ENCODE peak calls at places on chromosomes 1 and 21, in four cellular contexts. T is kidney tubule cell; J is activated CD8-positive, alpha-beta memory T cell treated with anti-CD3 and anti-CD28 coated beads for 48 hours; V is adrenal gland. R is an unnamed sample.

GRCh38 chr1:8903410-8903809 is 24.9 kb upstream of the ENO1 start:
- DNase-seq in V (no peak), J (no peak), T (no peak), R (no peak)

GRCh38 chr1:53608676-53609075 is 130.3 kb downstream of the GLIS1 start:
- DNase-seq in V (no peak), J (no peak), T (no peak), R (no peak)

GRCh38 chr1:44040856-44041255 is 9.6 kb upstream of the SLC6A9 start:
- DNase-seq in T (peak), J (no peak), V (no peak), R (no peak)

GRCh38 chr1:112877741-112878140 is 78.3 kb downstream of the SLC16A1 start:
- DNase-seq in J (no peak), V (no peak), T (no peak), R (no peak)

GRCh38 chr1:225483818-225484656 is 56.2 kb upstream of the LBR start:
- DNase-seq in J (no peak), V (peak), T (no peak), R (no peak)

GRCh38 chr1:39269791-39270342 is 65.4 kb downstream of the MACF1 start:
- DNase-seq in T (no peak), V (peak), J (no peak), R (no peak)

GRCh38 chr1:217315346-217315745 is 315.5 kb downstream of the GPATCH2 start:
- DNase-seq in T (peak), V (no peak), J (no peak), R (no peak)

GRCh38 chr1:108327534-108328462 is 83.9 kb upstream of the NBPF4 start:
- DNase-seq in J (no peak), V (no peak), T (peak), R (no peak)

GRCh38 chr21:42652527-42653491 is 612 bp upstream of the PDE9A start:
- DNase-seq in T (peak), J (no peak), V (peak), R (peak)

GRCh38 chr1:236502579-236502971 is 21.2 kb upstream of the LGALS8 start:
- DNase-seq in V (no peak), T (peak), J (no peak), R (no peak)

GRCh38 chr1:20891091-20891490 is 104.0 kb upstream of the HP1BP3 start:
- DNase-seq in J (no peak), V (no peak), T (no peak), R (no peak)

GRCh38 chr1:53069663-53070327 is 7.8 kb downstream of the PODN start:
- DNase-seq in T (no peak), J (no peak), V (no peak), R (peak)

GRCh38 chr1:186102559-186103148 is 272.4 kb downstream of the TPR start:
- DNase-seq in V (peak), T (peak), J (no peak), R (no peak)

GRCh38 chr1:11707621-11708276 is 16.2 kb downstream of the DRAXIN start:
- DNase-seq in V (peak), T (peak), J (no peak), R (peak)

GRCh38 chr1:25700626-25701025 is 84.0 kb downstream of the MAN1C1 start:
- DNase-seq in T (no peak), J (no peak), V (no peak), R (no peak)

GRCh38 chr1:20405893-20406604 is 80.0 kb downstream of the CAMK2N1 start:
- DNase-seq in T (no peak), J (no peak), V (peak), R (peak)

GRCh38 chr1:45870500-45870899 is 67.1 kb downstream of the MAST2 start:
- DNase-seq in T (peak), V (no peak), J (no peak), R (no peak)

GRCh38 chr1:112923234-112923955 is 32.6 kb downstream of the SLC16A1 start:
- DNase-seq in V (no peak), J (no peak), T (no peak), R (peak)

GRCh38 chr1:90728656-90729257 is 11.7 kb upstream of the BARHL2 start:
- DNase-seq in V (no peak), J (no peak), T (no peak), R (no peak)

GRCh38 chr1:169694304-169694703 is 17.1 kb downstream of the SELL start:
- DNase-seq in V (no peak), T (no peak), J (no peak), R (no peak)

GRCh38 chr1:29243863-29244185 is 7.5 kb downstream of the PTPRU start:
- DNase-seq in J (no peak), V (no peak), T (no peak), R (no peak)

GRCh38 chr1:234912541-234913312 is 215.9 kb downstream of the TOMM20 start:
- DNase-seq in V (no peak), T (peak), J (no peak), R (no peak)

GRCh38 chr1:235399661-235400060 is 32.4 kb downstream of the TBCE start:
- DNase-seq in T (no peak), V (no peak), J (no peak), R (peak)

GRCh38 chr1:45615885-45616284 is 8.0 kb downstream of the CCDC17 start:
- DNase-seq in T (no peak), J (no peak), V (no peak), R (no peak)